ENCODE peak calls at places on chromosomes 11 and 22, in eight cellular contexts. R is CD4-positive, alpha-beta memory T cell; Z is foreskin fibroblast; A is neuronal stem cell; Y is ovary; X is tibial nerve; O is body of pancreas; H is coronary artery. U is an unnamed sample.

GRCh38 chr11:101127348-101127698 is 2.3 kb downstream of the PGR start:
- DNase-seq in R (no peak), Z (peak), A (no peak), Y (peak), X (no peak), O (peak), H (peak), U (no peak)

GRCh38 chr11:86592659-86593451 is 79.6 kb downstream of the ME3 start:
- DNase-seq in R (peak), Z (peak), A (no peak), Y (peak), X (peak), O (peak), H (no peak), U (peak)

GRCh38 chr11:104700609-104701008 is 197.7 kb downstream of the CASP12 start:
- DNase-seq in R (peak), Z (peak), A (no peak), Y (no peak), X (no peak), O (no peak), H (no peak), U (peak)

GRCh38 chr11:108253176-108253575 is 30.3 kb downstream of the ATM start:
- DNase-seq in R (no peak), Z (peak), A (no peak), Y (no peak), X (no peak), O (no peak), H (no peak), U (peak)

GRCh38 chr11:3954448-3955298 is 99.2 kb downstream of the STIM1 start:
- DNase-seq in R (no peak), Z (peak), A (no peak), Y (no peak), X (no peak), O (no peak), H (no peak), U (no peak)

GRCh38 chr22:38973289-38974169 is 8.6 kb upstream of the APOBEC3B start:
- DNase-seq in R (peak), Z (peak), A (peak), Y (no peak), X (peak), O (no peak), H (no peak), U (peak)

GRCh38 chr11:62370743-62371440 is 33.6 kb downstream of the ASRGL1 start:
- DNase-seq in R (peak), Z (peak), A (no peak), Y (no peak), X (no peak), O (peak), H (no peak), U (no peak)

GRCh38 chr11:64560139-64560771 is 30.8 kb upstream of the SLC22A12 start:
- DNase-seq in R (no peak), Z (no peak), A (no peak), Y (no peak), X (no peak), O (no peak), H (no peak), U (no peak)

DNA sequence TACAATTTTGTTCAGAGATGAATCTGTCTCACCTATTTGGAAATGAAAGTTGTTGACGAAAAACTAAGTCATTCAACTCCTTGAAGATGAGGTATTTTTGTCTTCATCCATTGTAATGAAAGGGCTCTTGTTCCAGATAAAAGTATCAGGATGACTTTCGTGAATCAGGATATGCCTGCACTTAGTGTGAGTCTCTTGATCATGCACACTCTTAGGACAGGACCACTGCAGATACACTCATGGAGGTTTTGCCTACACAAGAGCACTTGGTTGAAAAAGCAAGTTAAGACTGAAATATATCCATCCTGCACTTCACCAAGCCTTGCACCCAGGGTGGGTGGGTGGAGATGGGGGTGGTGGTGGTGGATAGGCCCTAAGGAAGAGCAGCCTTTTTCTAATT is 120.8 kb upstream of the MTMR2 start:
- DNase-seq in R (no peak), Z (no peak), A (no peak), Y (no peak), X (no peak), O (no peak), H (no peak), U (no peak)
- H3K4me3 ChIP-seq in R (no peak), Z (no peak), A (no peak), Y (no peak), X (no peak), O (no peak), H (no peak), U (no peak)

DNA sequence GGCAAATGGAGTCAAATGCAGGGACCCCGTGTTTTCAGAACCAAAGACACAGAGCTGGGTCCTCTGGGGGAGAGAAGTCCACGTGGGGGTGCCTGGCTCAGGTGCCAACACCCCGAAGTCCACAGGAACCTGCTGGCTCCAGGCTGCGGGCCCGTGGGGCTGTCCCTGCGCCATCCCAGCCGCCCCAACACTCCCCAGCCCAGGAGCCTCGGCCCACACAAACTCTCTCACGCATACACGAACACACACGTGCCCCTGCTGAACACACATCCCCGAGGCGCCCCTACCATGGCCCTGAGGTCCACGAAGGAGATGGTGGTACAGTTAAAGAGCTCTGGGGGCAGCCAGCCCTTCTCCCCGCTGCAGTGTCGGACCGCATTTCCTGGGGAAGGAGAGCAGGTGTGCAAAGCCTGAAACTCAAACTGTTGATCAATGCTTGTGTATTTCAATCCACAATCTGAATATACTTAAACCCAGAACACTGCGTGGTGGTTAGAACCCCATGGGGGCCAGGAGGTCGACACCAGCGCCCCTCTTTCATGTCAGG is 54.7 kb downstream of the TRMU start:
- DNase-seq in R (no peak), Z (no peak), A (no peak), Y (no peak), X (no peak), O (no peak), H (no peak), U (no peak)
- H3K4me3 ChIP-seq in R (no peak), Z (no peak), A (no peak), Y (no peak), X (no peak), O (no peak), H (peak), U (no peak)

GRCh38 chr22:37633693-37634504 is 5.6 kb upstream of the SH3BP1 start:
- DNase-seq in R (peak), Z (peak), A (peak), Y (peak), X (peak), O (peak), H (peak), U (peak)

GRCh38 chr22:37633082-37633692 is 6.3 kb upstream of the SH3BP1 start:
- DNase-seq in R (peak), Z (no peak), A (no peak), Y (no peak), X (no peak), O (no peak), H (no peak), U (no peak)

GRCh38 chr22:37630839-37631435 is 8.5 kb upstream of the SH3BP1 start:
- DNase-seq in R (no peak), Z (no peak), A (no peak), Y (no peak), X (no peak), O (no peak), H (no peak), U (no peak)

GRCh38 chr22:37631448-37632173 is 7.9 kb upstream of the SH3BP1 start:
- DNase-seq in R (no peak), Z (no peak), A (no peak), Y (peak), X (no peak), O (no peak), H (no peak), U (no peak)

DNA sequence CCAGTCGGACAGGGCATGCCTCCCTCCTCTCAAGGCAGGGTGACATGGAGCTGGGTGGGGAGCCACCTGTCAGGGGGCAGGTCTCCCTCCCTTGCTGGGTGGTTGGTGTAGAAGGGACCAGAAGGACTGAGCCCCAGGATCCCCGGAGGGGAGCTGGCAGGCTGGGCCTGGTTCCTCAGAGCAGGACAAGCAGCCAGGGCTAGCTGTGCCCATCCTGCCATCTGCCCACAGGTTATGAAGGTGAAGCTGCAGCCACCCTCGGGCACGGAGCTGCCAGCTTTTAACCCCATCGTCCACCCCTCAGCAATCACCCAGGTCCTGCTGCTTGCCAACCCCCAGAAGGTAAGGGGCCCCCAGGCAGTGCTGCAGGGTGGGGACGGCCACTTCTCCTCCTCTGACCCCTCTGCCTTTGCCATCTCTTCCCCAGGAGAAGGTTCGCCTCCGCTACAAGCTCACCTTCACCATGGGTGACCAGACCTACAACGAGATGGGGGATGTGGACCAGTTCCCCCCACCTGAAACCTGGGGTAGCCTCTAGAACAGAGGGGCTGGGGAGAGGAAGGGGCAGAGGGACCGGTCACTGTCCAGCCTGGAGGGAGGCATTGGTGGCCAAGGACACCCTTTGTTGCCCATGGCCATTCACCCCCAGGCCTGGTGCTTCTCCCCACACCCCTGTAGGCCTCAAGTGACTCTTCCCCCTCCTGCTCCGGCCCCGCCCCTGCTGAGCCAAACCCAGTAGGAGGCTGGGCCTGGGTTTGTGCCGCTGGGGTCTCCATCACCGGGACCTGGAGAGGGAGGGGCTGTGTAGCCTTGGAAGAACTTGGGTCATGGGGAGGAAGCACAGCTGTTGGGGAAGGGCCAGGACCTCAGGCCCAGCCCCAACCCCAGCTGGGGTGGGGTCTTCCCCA is 7.0 kb upstream of the SH3BP1 start:
- DNase-seq in R (no peak), Z (no peak), A (no peak), Y (peak), X (no peak), O (no peak), H (no peak), U (no peak)
- H3K4me3 ChIP-seq in R (no peak), Z (no peak), A (no peak), Y (no peak), X (no peak), O (no peak), H (peak), U (no peak)

DNA sequence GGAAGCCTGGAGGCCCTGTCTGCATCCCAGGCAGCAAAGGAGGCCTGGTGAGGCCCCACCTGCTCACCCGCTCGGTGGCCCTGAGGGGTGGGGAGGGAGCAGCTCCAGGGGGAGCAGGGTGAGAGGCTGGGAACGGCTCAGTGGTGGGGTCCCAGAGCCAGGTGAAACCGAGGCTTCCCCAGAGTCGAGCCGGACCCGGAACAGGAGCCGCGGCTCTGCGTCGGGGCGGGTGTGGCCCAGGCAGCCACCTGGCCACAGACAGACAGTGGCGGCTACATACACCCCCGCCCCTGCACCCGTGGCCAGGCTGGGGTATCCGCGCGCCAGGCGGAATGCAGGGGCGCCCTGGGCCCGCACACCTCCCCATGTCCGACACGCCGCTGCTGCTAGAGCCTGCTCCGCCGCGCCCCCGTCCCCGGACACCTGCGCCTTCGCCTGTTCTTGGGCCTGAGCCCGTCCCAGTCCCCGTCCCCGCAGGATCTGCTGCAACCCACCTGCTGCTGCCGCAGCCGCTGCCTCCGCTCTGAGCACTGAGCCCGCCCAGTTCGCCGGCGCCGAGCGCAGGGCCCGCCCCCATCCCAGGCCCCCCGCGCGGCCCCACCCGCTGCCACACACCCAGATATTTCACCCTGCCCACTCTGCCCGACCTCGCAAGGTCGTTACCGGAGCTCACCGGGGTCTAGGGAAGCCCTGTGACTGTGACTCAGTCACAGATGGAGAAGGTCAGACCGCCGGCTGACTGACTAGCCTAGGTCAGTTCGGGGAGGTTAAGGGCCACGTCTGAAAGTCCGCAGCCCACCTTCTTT is at the start of gene SLC7A4:
- DNase-seq in R (no peak), Z (peak), A (no peak), Y (no peak), X (no peak), O (no peak), H (no peak), U (no peak)
- H3K4me3 ChIP-seq in R (no peak), Z (no peak), A (peak), Y (peak), X (peak), O (no peak), H (peak), U (peak)

GRCh38 chr11:76455331-76455730 is 10.5 kb downstream of the EMSY start:
- DNase-seq in R (no peak), Z (peak), A (peak), Y (no peak), X (no peak), O (no peak), H (no peak), U (no peak)
- H3K4me3 ChIP-seq in R (no peak), Z (no peak), A (no peak), Y (no peak), X (no peak), O (no peak), H (no peak), U (no peak)

GRCh38 chr22:25746012-25746373 is 4.0 kb downstream of the MYO18B start:
- DNase-seq in R (no peak), Z (peak), A (no peak), Y (no peak), X (no peak), O (no peak), H (no peak), U (peak)

GRCh38 chr22:25748704-25749103 is 6.7 kb downstream of the MYO18B start:
- DNase-seq in R (no peak), Z (no peak), A (no peak), Y (no peak), X (no peak), O (no peak), H (no peak), U (no peak)

GRCh38 chr22:25749420-25750169 is 7.6 kb downstream of the MYO18B start:
- DNase-seq in R (no peak), Z (no peak), A (no peak), Y (no peak), X (no peak), O (no peak), H (no peak), U (no peak)

GRCh38 chr22:25747245-25747944 is 5.4 kb downstream of the MYO18B start:
- DNase-seq in R (no peak), Z (peak), A (no peak), Y (no peak), X (no peak), O (peak), H (peak), U (peak)

DNA sequence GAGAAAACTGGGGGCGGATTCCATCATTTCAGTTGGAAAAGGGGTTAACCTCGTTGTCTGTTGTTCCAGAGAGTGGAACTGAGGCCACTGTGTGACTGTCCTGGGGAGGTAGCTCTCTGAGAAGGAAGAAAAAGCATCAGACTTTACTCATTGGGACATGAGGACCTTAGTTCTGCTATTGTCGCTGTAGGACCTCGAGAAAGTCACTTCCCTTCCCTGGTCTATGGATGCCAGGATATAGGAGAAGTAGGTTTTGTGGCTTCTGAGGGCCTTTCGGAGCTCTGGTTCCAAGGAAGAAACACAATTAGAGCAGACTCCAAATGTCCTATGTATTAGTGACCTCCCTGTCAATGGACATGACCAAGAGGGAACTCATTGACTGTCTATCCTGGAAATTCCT is 6.2 kb downstream of the MYO18B start:
- DNase-seq in R (no peak), Z (no peak), A (no peak), Y (no peak), X (no peak), O (no peak), H (no peak), U (no peak)
- H3K4me3 ChIP-seq in R (no peak), Z (no peak), A (no peak), Y (no peak), X (no peak), O (no peak), H (no peak), U (no peak)

GRCh38 chr11:10450451-10451398 is 4.3 kb upstream of the AMPD3 start:
- DNase-seq in R (peak), Z (peak), A (peak), Y (no peak), X (no peak), O (peak), H (no peak), U (peak)
- H3K4me3 ChIP-seq in R (peak), Z (peak), A (peak), Y (peak), X (peak), O (peak), H (peak), U (peak)

GRCh38 chr11:113817626-113818025 is 38.0 kb downstream of the CLDN25 start:
- DNase-seq in R (no peak), Z (no peak), A (no peak), Y (no peak), X (no peak), O (no peak), H (no peak), U (no peak)

GRCh38 chr11:113814181-113814580 is 34.6 kb downstream of the CLDN25 start:
- DNase-seq in R (no peak), Z (no peak), A (peak), Y (no peak), X (no peak), O (no peak), H (no peak), U (no peak)

GRCh38 chr11:113817162-113817561 is 37.6 kb downstream of the CLDN25 start:
- DNase-seq in R (no peak), Z (peak), A (no peak), Y (no peak), X (no peak), O (no peak), H (no peak), U (peak)

GRCh38 chr11:113818426-113818825 is 38.8 kb downstream of the CLDN25 start:
- DNase-seq in R (no peak), Z (no peak), A (no peak), Y (no peak), X (no peak), O (no peak), H (no peak), U (no peak)
- H3K4me3 ChIP-seq in R (no peak), Z (no peak), A (no peak), Y (no peak), X (no peak), O (no peak), H (no peak), U (no peak)

U was measured in AG10803.